ENCODE peak calls at places on chromosome X, in five cellular contexts. Y, T, G, K and D are unnamed samples. For H3K4me1, the result is how much of the 10 kb centered on the place peaks cover.

GRCh38 chrX:13911581-13911980 is 94.7 kb upstream of the GPM6B start:
- DNase-seq in G (peak), T (no peak), K (no peak), Y (no peak), D (no peak)

GRCh38 chrX:151919610-151920009 is 6.9 kb downstream of the MAGEA4 start:
- DNase-seq in G (no peak), Y (no peak), K (no peak), T (no peak), D (no peak)

GRCh38 chrX:25527596-25527995 is 511.8 kb upstream of the ARX start:
- DNase-seq in K (no peak), Y (no peak), G (no peak), T (no peak), D (no peak)

GRCh38 chrX:143788265-143788664 is 67.7 kb upstream of the SPANXN2 start:
- DNase-seq in T (no peak), G (no peak), K (no peak), Y (no peak), D (no peak)

GRCh38 chrX:27600686-27601085 is 10.5 kb downstream of the DCAF8L2 start:
- DNase-seq in Y (no peak), T (no peak), G (no peak), K (no peak), D (no peak)

GRCh38 chrX:13387656-13388421 is 68.0 kb upstream of the ATXN3L start:
- DNase-seq in T (no peak), G (peak), K (no peak), Y (no peak), D (no peak)

GRCh38 chrX:106707771-106708454 is 18.6 kb upstream of the RNF128 start:
- DNase-seq in K (no peak), Y (no peak), T (no peak), G (peak), D (no peak)

GRCh38 chrX:76220856-76221255 is 48.0 kb downstream of the PBDC1 start:
- DNase-seq in K (no peak), Y (no peak), G (no peak), T (no peak), D (no peak)

GRCh38 chrX:17922303-17922702 is 61.2 kb upstream of the RAI2 start:
- DNase-seq in G (no peak), T (no peak), Y (no peak), K (no peak), D (no peak)

GRCh38 chrX:5399403-5399802 is 829.3 kb downstream of the NLGN4X start:
- DNase-seq in T (no peak), Y (no peak), K (no peak), G (no peak), D (no peak)

GRCh38 chrX:150575415-150575814 is 7.0 kb downstream of the MTM1 start:
- DNase-seq in G (peak), K (no peak), T (no peak), Y (no peak), D (peak)

GRCh38 chrX:68929332-68930150 is 100.7 kb downstream of the EFNB1 start:
- DNase-seq in G (peak), T (no peak), Y (no peak), K (no peak), D (no peak)

GRCh38 chrX:21176927-21177571 is 197.2 kb upstream of the CNKSR2 start:
- DNase-seq in K (no peak), G (no peak), Y (no peak), T (no peak), D (no peak)

GRCh38 chrX:30504309-30504708 is 73.3 kb downstream of the TASL start:
- DNase-seq in K (no peak), Y (no peak), G (peak), T (no peak), D (no peak)

GRCh38 chrX:68846536-68846935 is 17.7 kb downstream of the EFNB1 start:
- DNase-seq in Y (no peak), T (no peak), G (peak), K (no peak), D (no peak)

GRCh38 chrX:68999351-68999750 is 165.9 kb downstream of the PJA1 start:
- DNase-seq in T (no peak), Y (no peak), K (no peak), G (peak), D (no peak)

GRCh38 chrX:50814701-50815476 is 895 bp upstream of the SHROOM4 start:
- DNase-seq in T (no peak), Y (no peak), G (peak), K (no peak), D (peak)

GRCh38 chrX:100413231-100413630 is 3.2 kb upstream of the PCDH19 start:
- DNase-seq in G (peak), Y (no peak), K (peak), T (no peak), D (no peak)

GRCh38 chrX:71492086-71493065 is 40.5 kb upstream of the OGT start:
- DNase-seq in T (no peak), Y (peak), G (peak), K (peak), D (peak)
- H3K4me3 ChIP-seq in T (peak), Y (peak), G (peak), K (peak), D (no peak)

DNA sequence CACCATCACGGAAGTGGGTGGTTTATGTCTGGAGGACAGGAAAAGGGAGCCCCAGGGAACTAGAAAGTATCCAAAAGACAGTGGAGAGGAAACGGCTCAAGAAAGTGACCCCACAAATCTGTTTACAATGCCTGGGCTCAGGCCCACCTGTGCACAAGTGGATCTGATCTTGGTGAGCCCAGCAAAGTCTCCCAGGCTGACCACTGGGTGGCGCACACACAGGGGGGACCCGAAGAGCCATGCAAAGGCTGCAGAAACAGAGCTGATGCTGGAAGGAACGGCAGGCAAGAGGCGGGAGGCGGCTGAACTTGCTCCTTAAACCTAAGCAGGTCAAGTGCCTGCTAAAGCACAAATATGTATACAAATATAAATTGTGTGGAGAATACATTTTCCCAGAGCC is 9.6 kb downstream of the HAUS7 start:
- DNase-seq in T (no peak), K (peak), G (peak), Y (no peak), D (peak)
- TF ChIP-seq CTCF in T (peak), K (peak), G (peak), Y (peak), D (peak)

DNA sequence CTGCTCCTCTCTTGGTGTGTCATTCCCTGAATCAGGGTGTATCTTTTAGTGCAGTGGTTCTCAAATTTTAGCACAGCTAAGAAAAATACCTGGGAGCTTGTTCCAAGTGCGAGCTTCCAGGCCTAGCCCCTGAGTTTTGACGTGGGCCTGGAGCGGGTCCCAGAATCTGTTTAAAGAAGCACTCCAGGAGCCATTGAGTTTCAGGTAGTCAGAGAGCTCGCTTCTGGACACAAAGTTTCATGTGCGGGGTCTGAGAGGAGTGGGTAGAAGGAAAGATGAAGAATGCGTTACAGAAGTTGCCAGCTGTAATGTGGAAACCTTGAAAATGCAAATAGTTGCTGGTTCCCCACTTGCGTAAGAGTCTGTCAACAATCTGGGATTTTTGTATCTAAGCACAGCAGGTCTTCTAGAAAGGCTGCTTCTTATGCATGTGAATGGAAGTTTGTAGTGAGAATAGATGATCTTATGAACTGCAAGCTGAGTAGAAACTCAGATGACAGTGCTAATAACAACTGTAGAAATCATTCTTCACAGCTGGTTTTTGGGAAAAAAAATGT is 77.5 kb upstream of the CLCN4 start:
- DNase-seq in G (peak), T (no peak), Y (peak), K (no peak), D (no peak)
- H3K4me1 ChIP-seq in G (under half), T (under half), Y (under half), K (under half), D (under half)

GRCh38 chrX:48697182-48697727 is 721 bp downstream of the SUV39H1 start:
- DNase-seq in G (no peak), Y (no peak), T (no peak), K (no peak), D (no peak)

GRCh38 chrX:48696301-48697181 is at the start of gene SUV39H1:
- DNase-seq in G (peak), T (peak), Y (peak), K (peak), D (peak)

GRCh38 chrX:48695524-48695875 is 1.0 kb upstream of the SUV39H1 start:
- DNase-seq in T (no peak), K (no peak), G (peak), Y (no peak), D (no peak)

GRCh38 chrX:48695925-48696300 is 621 bp upstream of the SUV39H1 start:
- DNase-seq in T (no peak), G (no peak), Y (no peak), K (no peak), D (no peak)

GRCh38 chrX:48694776-48695523 is 1.6 kb upstream of the SUV39H1 start:
- DNase-seq in G (no peak), T (no peak), Y (no peak), K (no peak), D (no peak)
- H3K4me3 ChIP-seq in G (no peak), T (no peak), Y (no peak), K (no peak), D (no peak)

DNA sequence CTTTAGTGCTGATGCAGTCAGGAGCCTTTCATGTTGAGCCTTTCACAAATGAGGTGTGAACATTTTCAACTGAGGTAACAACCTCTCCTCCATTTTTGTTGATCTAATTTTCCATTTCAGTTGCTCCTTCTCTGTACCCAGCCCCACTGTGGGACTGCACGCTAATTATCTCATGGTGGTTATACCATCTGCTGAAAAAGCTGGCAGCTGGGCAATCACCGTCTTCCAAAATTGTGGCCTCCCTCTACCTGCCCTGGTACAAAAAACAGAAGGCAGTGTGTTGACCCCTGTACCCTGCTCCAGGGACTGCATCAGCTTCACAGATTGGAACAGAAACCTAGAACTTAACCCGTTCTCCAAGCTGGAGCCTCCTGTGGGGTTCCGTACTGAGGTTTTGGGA is 72.4 kb upstream of the LONRF3 start:
- DNase-seq in K (no peak), T (no peak), G (no peak), Y (no peak), D (no peak)
- TF ChIP-seq CTCF in K (no peak), T (no peak), G (no peak), Y (no peak), D (no peak)

GRCh38 chrX:39758791-39759525 is 338.8 kb downstream of the BCOR start:
- DNase-seq in K (no peak), Y (no peak), G (no peak), T (no peak), D (no peak)

GRCh38 chrX:39757971-39758370 is 339.8 kb downstream of the BCOR start:
- DNase-seq in Y (no peak), G (peak), T (no peak), K (no peak), D (no peak)

GRCh38 chrX:39759526-39760224 is 338.1 kb downstream of the BCOR start:
- DNase-seq in K (no peak), Y (peak), T (peak), G (peak), D (no peak)

GRCh38 chrX:39762266-39762841 is 335.4 kb downstream of the BCOR start:
- DNase-seq in Y (no peak), T (no peak), G (peak), K (no peak), D (no peak)

GRCh38 chrX:39760930-39761329 is 336.8 kb downstream of the BCOR start:
- DNase-seq in K (no peak), T (no peak), G (no peak), Y (no peak), D (no peak)
- H3K4me1 ChIP-seq in K (under half), T (under half), G (under half), Y (under half), D (under half)

DNA sequence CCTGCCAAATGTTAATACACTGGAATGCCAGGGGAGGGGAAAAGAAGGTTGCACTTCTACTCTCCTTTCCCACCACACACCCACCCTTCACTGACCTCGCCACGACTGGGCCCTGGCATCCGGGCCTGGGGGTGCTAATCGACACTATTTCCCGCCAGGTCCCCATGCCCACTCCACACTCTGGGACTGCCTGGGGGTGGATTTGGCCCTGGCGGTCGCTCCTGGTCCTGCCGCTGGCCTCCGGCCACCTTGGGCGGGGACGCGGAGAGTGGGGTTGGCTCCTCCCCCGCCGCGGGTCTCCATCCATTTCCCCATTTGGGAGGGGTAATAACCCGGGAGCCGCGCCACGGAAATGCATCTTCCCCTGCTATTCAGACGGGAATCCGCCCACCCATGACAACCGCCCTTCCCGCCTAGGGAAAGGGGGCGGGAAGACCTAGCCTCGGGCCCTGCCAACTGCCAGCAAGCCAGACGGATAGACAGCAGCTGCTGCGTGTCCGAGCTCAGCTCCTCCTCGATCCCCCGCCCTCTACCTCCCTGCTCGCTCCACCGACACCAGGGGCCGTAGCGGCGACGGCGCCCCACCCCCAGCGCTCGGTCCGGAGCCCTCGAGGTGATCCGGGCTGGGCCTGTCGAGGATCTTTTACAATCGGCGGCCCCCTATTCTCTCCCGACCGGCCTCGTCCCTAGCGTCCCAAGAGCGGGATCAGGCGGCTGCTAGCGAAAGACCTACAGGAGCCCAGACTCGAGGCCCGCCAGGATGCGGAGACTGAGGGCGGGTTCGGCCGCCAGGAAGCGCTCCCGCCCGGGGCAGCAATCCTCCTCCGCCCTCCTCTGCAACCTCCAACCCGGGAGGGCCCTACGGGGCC is 78.0 kb downstream of the RLIM start:
- DNase-seq in Y (peak), K (peak), G (peak), T (peak), D (peak)
- H3K4me3 ChIP-seq in Y (peak), K (peak), G (peak), T (peak), D (no peak)